ENCODE peak calls at places on chromosomes 16 and 17, in four cellular contexts. One of them, this sample, is unnamed.

GRCh38 chr17:20266806-20267458 is 200.4 kb downstream of the LGALS9B start:
- DNase-seq in neural progenitor cell: no peak
- DNase-seq in astrocyte of the spinal cord: peak
- DNase-seq in cardiac muscle cell: peak
- DNase-seq in this sample: peak

GRCh38 chr16:188674-189073 is 8.4 kb downstream of the HBQ1 start:
- DNase-seq in neural progenitor cell: no peak
- DNase-seq in cardiac muscle cell: no peak
- DNase-seq in astrocyte of the spinal cord: no peak
- DNase-seq in this sample: no peak

GRCh38 chr17:15039366-15039765 is 225.8 kb downstream of the PMP22 start:
- DNase-seq in cardiac muscle cell: no peak
- DNase-seq in neural progenitor cell: no peak
- DNase-seq in astrocyte of the spinal cord: no peak
- DNase-seq in this sample: no peak

GRCh38 chr17:47695664-47696376 is 1.9 kb downstream of the TBKBP1 start:
- DNase-seq in neural progenitor cell: no peak
- DNase-seq in cardiac muscle cell: no peak
- DNase-seq in astrocyte of the spinal cord: no peak
- DNase-seq in this sample: no peak

GRCh38 chr17:28343491-28343932 is 8.0 kb downstream of the TNFAIP1 start:
- DNase-seq in neural progenitor cell: no peak
- DNase-seq in astrocyte of the spinal cord: no peak
- DNase-seq in cardiac muscle cell: no peak
- DNase-seq in this sample: no peak

GRCh38 chr17:80277751-80278671 is 17.4 kb downstream of the RNF213 start:
- DNase-seq in neural progenitor cell: no peak
- DNase-seq in cardiac muscle cell: no peak
- DNase-seq in astrocyte of the spinal cord: peak
- DNase-seq in this sample: peak

GRCh38 chr17:75194879-75195278 is 10.6 kb upstream of the NUP85 start:
- DNase-seq in astrocyte of the spinal cord: peak
- DNase-seq in neural progenitor cell: no peak
- DNase-seq in cardiac muscle cell: no peak
- DNase-seq in this sample: no peak

GRCh38 chr16:69311533-69312388 is 611 bp downstream of the VPS4A start:
- DNase-seq in cardiac muscle cell: peak
- DNase-seq in neural progenitor cell: peak
- DNase-seq in astrocyte of the spinal cord: peak
- DNase-seq in this sample: peak

GRCh38 chr17:51434434-51435170 is 174.3 kb downstream of the UTP18 start:
- DNase-seq in cardiac muscle cell: no peak
- DNase-seq in astrocyte of the spinal cord: no peak
- DNase-seq in neural progenitor cell: no peak
- DNase-seq in this sample: no peak

GRCh38 chr16:87338155-87338765 is 21.1 kb upstream of the C16orf95 start:
- DNase-seq in cardiac muscle cell: no peak
- DNase-seq in astrocyte of the spinal cord: no peak
- DNase-seq in neural progenitor cell: no peak
- DNase-seq in this sample: no peak

GRCh38 chr16:53212899-53213235 is 158.1 kb downstream of the CHD9 start:
- DNase-seq in astrocyte of the spinal cord: no peak
- DNase-seq in cardiac muscle cell: no peak
- DNase-seq in neural progenitor cell: no peak
- DNase-seq in this sample: no peak

GRCh38 chr16:12511308-12511707 is 292.4 kb downstream of the CPPED1 start:
- DNase-seq in cardiac muscle cell: no peak
- DNase-seq in astrocyte of the spinal cord: no peak
- DNase-seq in neural progenitor cell: no peak
- DNase-seq in this sample: no peak

GRCh38 chr17:68576811-68577551 is 24.2 kb downstream of the FAM20A start:
- DNase-seq in astrocyte of the spinal cord: peak
- DNase-seq in cardiac muscle cell: peak
- DNase-seq in neural progenitor cell: no peak
- DNase-seq in this sample: peak

GRCh38 chr16:80583466-80583865 is 42.7 kb downstream of the DYNLRB2 start:
- DNase-seq in astrocyte of the spinal cord: peak
- DNase-seq in neural progenitor cell: no peak
- DNase-seq in cardiac muscle cell: peak
- DNase-seq in this sample: peak

GRCh38 chr16:59988591-59988990 is 1254.5 kb upstream of the GOT2 start:
- DNase-seq in neural progenitor cell: no peak
- DNase-seq in cardiac muscle cell: no peak
- DNase-seq in astrocyte of the spinal cord: no peak
- DNase-seq in this sample: no peak

GRCh38 chr17:50935201-50936124 is 69.3 kb upstream of the TOB1 start:
- DNase-seq in neural progenitor cell: no peak
- DNase-seq in cardiac muscle cell: no peak
- DNase-seq in astrocyte of the spinal cord: no peak
- DNase-seq in this sample: no peak

GRCh38 chr16:69194488-69194887 is 7.5 kb downstream of the SNTB2 start:
- DNase-seq in neural progenitor cell: no peak
- DNase-seq in astrocyte of the spinal cord: no peak
- DNase-seq in cardiac muscle cell: no peak
- DNase-seq in this sample: no peak

GRCh38 chr16:27216297-27216885 is 13.1 kb downstream of the KDM8 start:
- DNase-seq in neural progenitor cell: no peak
- DNase-seq in astrocyte of the spinal cord: no peak
- DNase-seq in cardiac muscle cell: no peak
- DNase-seq in this sample: no peak

GRCh38 chr17:64377769-64378282 is 12.8 kb downstream of the PECAM1 start:
- DNase-seq in cardiac muscle cell: peak
- DNase-seq in astrocyte of the spinal cord: peak
- DNase-seq in neural progenitor cell: no peak
- DNase-seq in this sample: peak

GRCh38 chr17:83203073-83203471 is 123.7 kb downstream of the METRNL start:
- DNase-seq in cardiac muscle cell: peak
- DNase-seq in astrocyte of the spinal cord: peak
- DNase-seq in neural progenitor cell: no peak
- DNase-seq in this sample: peak

GRCh38 chr16:3655030-3655790 is 719 bp downstream of the DNASE1 start:
- DNase-seq in cardiac muscle cell: no peak
- DNase-seq in neural progenitor cell: no peak
- DNase-seq in astrocyte of the spinal cord: no peak
- DNase-seq in this sample: no peak

GRCh38 chr17:74970395-74970794 is 2.2 kb downstream of the HID1 start:
- DNase-seq in cardiac muscle cell: no peak
- DNase-seq in neural progenitor cell: no peak
- DNase-seq in astrocyte of the spinal cord: no peak
- DNase-seq in this sample: no peak

GRCh38 chr17:74415608-74416396 is 16.1 kb upstream of the GPRC5C start:
- DNase-seq in neural progenitor cell: no peak
- DNase-seq in cardiac muscle cell: no peak
- DNase-seq in astrocyte of the spinal cord: no peak
- DNase-seq in this sample: no peak

GRCh38 chr17:74930535-74931036 is 5.1 kb upstream of the OTOP3 start:
- DNase-seq in neural progenitor cell: no peak
- DNase-seq in astrocyte of the spinal cord: no peak
- DNase-seq in cardiac muscle cell: no peak
- DNase-seq in this sample: no peak

DNA sequence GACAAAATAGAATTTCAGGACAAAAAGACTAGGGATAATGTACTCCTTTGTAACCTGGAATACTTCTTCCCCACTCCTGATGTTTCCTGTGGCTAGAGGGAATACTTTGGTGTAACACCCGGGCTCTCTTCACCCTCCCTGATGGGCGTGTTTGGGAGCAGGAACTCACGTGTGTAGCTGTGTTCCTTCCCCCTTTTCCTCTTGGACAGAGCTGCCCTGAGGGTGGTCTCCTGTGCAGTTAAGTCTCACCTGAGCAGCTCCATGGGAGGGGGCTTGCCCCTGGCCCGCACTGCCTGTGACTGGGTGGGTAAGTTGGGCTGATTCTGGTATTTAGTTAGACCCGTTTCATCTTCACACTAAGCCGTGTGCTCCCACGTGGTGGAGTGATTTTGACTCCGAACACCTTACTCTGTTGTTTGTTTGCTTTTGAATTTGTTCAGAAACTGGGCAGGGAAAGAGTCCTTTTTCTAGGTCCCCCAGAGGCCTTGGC is 87.9 kb downstream of the OR1D5 start:
- DNase-seq in cardiac muscle cell: peak
- DNase-seq in neural progenitor cell: no peak
- DNase-seq in astrocyte of the spinal cord: no peak
- DNase-seq in this sample: no peak
- TF ChIP-seq CTCF in cardiac muscle cell: no peak
- TF ChIP-seq CTCF in neural progenitor cell: no peak
- TF ChIP-seq CTCF in astrocyte of the spinal cord: no peak
- TF ChIP-seq CTCF in this sample: no peak

GRCh38 chr17:49496183-49496865 is 1.2 kb downstream of the NGFR start:
- DNase-seq in astrocyte of the spinal cord: peak
- DNase-seq in neural progenitor cell: peak
- DNase-seq in cardiac muscle cell: peak
- DNase-seq in this sample: peak
- H3K4me3 ChIP-seq in astrocyte of the spinal cord: no peak
- H3K4me3 ChIP-seq in neural progenitor cell: peak
- H3K4me3 ChIP-seq in cardiac muscle cell: peak
- H3K4me3 ChIP-seq in this sample: peak

GRCh38 chr17:12545877-12546513 is 119.7 kb upstream of the MYOCD start:
- DNase-seq in astrocyte of the spinal cord: peak
- DNase-seq in cardiac muscle cell: peak
- DNase-seq in neural progenitor cell: peak
- DNase-seq in this sample: peak
- TF ChIP-seq CTCF in astrocyte of the spinal cord: peak
- TF ChIP-seq CTCF in cardiac muscle cell: peak
- TF ChIP-seq CTCF in neural progenitor cell: peak
- TF ChIP-seq CTCF in this sample: peak

GRCh38 chr17:78257810-78258322 is 26.4 kb downstream of the TMEM235 start:
- DNase-seq in neural progenitor cell: no peak
- DNase-seq in cardiac muscle cell: peak
- DNase-seq in astrocyte of the spinal cord: peak
- DNase-seq in this sample: peak
- H3K4me3 ChIP-seq in neural progenitor cell: no peak
- H3K4me3 ChIP-seq in cardiac muscle cell: no peak
- H3K4me3 ChIP-seq in astrocyte of the spinal cord: no peak
- H3K4me3 ChIP-seq in this sample: no peak

DNA sequence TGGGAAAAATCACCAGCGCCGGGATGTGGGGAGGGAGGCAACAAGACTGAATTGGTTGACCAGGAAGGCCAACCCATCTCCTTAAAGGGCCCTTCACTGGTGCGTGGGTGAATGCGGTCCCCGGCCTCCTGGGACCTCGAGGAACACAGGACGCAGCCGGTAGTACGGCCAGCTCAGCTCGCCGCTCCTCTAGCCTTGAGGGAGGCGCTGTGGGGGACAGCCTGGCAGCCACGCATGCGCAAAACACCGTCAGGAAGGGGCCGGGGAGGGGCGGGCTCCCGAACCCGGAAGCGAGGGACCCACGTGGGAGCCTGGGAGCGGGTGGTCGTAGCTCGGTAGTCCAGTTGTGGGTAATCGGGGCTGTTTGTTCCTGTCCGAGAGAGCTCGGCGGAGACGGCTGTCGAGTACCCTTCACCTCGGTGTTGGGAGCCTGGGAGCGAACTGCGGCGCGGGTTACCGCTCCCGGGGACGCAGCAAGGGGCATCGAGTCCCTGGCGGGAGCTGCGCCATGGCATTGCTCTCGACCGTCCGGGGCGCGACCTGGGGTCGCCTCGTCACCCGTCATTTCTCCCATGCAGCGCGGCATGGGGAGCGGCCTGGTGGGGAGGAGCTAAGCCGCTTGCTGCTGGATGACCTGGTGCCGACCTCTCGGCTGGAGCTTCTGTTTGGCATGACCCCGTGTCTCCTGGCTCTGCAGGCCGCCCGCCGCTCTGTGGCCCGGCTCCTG is at the start of gene MRM1:
- DNase-seq in astrocyte of the spinal cord: peak
- DNase-seq in neural progenitor cell: peak
- DNase-seq in cardiac muscle cell: peak
- DNase-seq in this sample: peak
- TF ChIP-seq CTCF in astrocyte of the spinal cord: peak
- TF ChIP-seq CTCF in neural progenitor cell: no peak
- TF ChIP-seq CTCF in cardiac muscle cell: peak
- TF ChIP-seq CTCF in this sample: peak

GRCh38 chr17:81577278-81578000 is 25.3 kb upstream of the FAAP100 start:
- DNase-seq in neural progenitor cell: no peak
- DNase-seq in cardiac muscle cell: peak
- DNase-seq in astrocyte of the spinal cord: no peak
- DNase-seq in this sample: peak

GRCh38 chr17:81578561-81579225 is 26.5 kb upstream of the FAAP100 start:
- DNase-seq in neural progenitor cell: no peak
- DNase-seq in cardiac muscle cell: no peak
- DNase-seq in astrocyte of the spinal cord: no peak
- DNase-seq in this sample: no peak

GRCh38 chr17:81575836-81576235 is 23.7 kb upstream of the FAAP100 start:
- DNase-seq in neural progenitor cell: no peak
- DNase-seq in cardiac muscle cell: no peak
- DNase-seq in astrocyte of the spinal cord: no peak
- DNase-seq in this sample: no peak

GRCh38 chr17:81578038-81578441 is 25.9 kb upstream of the FAAP100 start:
- DNase-seq in neural progenitor cell: no peak
- DNase-seq in cardiac muscle cell: peak
- DNase-seq in astrocyte of the spinal cord: no peak
- DNase-seq in this sample: peak

DNA sequence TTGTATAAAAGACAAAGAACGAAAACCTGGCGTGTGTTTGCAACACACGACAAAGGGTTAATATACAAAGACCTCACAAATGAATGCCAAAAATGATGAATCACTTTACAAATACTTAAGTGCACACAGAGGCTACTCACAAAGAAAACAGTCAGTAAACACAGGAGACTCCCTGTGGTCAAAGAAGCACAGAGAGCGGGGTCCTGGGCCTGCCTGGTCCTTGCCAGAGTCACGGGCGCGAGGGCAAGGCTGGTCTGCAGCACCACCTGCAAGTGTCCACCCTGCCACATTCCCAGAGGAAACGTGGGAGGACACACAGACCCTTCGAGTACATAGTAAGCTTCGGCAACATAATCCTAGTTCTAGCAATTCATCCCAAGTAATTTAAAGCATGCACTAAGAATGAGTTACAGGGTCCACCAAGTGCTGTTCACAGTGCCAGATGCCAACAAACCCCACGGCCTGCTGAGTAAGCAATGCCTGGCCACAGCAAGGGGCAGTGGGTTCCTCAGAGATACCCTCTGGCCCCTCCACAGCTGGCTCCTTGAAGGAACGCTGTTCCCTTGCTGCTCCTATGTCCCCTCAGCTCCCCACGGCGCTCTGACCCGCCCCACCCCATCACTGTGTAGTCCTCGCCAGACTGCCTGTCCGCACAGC is 24.6 kb upstream of the FAAP100 start:
- DNase-seq in astrocyte of the spinal cord: peak
- DNase-seq in cardiac muscle cell: peak
- DNase-seq in neural progenitor cell: no peak
- DNase-seq in this sample: peak
- H3K4me3 ChIP-seq in astrocyte of the spinal cord: no peak
- H3K4me3 ChIP-seq in cardiac muscle cell: no peak
- H3K4me3 ChIP-seq in neural progenitor cell: no peak
- H3K4me3 ChIP-seq in this sample: no peak

This sample was measured in choroid plexus epithelial cell.